ENCODE peak calls at places on chromosomes 4 and X, in four cellular contexts. F, D, A and Y are unnamed samples.

GRCh38 chrX:109199726-109200125 is 282.2 kb downstream of the GUCY2F start:
- DNase-seq in D (no peak), F (no peak), A (no peak), Y (no peak)

GRCh38 chr4:117447925-117448324 is 362.5 kb upstream of the TRAM1L1 start:
- DNase-seq in F (no peak), D (peak), A (no peak), Y (no peak)

GRCh38 chr4:3399277-3400194 is 42.2 kb upstream of the HGFAC start:
- DNase-seq in D (peak), A (peak), F (no peak), Y (no peak)

GRCh38 chr4:98903561-98903960 is 25.4 kb downstream of the EIF4E start:
- DNase-seq in A (no peak), D (no peak), F (no peak), Y (no peak)

GRCh38 chrX:69066966-69067525 is 98.2 kb downstream of the PJA1 start:
- DNase-seq in A (no peak), F (peak), D (no peak), Y (no peak)

GRCh38 chrX:136467321-136467720 is 20.4 kb upstream of the BRS3 start:
- DNase-seq in F (no peak), D (no peak), A (no peak), Y (no peak)

GRCh38 chr4:169159614-169160013 is 111.1 kb downstream of the SH3RF1 start:
- DNase-seq in A (no peak), D (no peak), F (peak), Y (no peak)

GRCh38 chr4:155478336-155478825 is 101.6 kb upstream of the MAP9 start:
- DNase-seq in A (no peak), F (peak), D (no peak), Y (no peak)

GRCh38 chr4:125115476-125115875 is 199.3 kb upstream of the FAT4 start:
- DNase-seq in A (no peak), F (peak), D (no peak), Y (no peak)

GRCh38 chr4:89939994-89940393 is 45.3 kb downstream of the MMRN1 start:
- DNase-seq in D (no peak), A (no peak), F (no peak), Y (peak)

GRCh38 chrX:96576358-96576757 is 108.3 kb upstream of the DIAPH2 start:
- DNase-seq in F (peak), D (no peak), A (no peak), Y (no peak)

GRCh38 chr4:136319789-136320470 is 1212.4 kb downstream of the PCDH18 start:
- DNase-seq in F (peak), D (no peak), A (peak), Y (no peak)

GRCh38 chr4:16883816-16884215 is 14.6 kb downstream of the LDB2 start:
- DNase-seq in F (no peak), D (no peak), A (no peak), Y (no peak)
- TF ChIP-seq POLR2A in F (no peak), D (no peak), A (no peak), Y (no peak)

DNA sequence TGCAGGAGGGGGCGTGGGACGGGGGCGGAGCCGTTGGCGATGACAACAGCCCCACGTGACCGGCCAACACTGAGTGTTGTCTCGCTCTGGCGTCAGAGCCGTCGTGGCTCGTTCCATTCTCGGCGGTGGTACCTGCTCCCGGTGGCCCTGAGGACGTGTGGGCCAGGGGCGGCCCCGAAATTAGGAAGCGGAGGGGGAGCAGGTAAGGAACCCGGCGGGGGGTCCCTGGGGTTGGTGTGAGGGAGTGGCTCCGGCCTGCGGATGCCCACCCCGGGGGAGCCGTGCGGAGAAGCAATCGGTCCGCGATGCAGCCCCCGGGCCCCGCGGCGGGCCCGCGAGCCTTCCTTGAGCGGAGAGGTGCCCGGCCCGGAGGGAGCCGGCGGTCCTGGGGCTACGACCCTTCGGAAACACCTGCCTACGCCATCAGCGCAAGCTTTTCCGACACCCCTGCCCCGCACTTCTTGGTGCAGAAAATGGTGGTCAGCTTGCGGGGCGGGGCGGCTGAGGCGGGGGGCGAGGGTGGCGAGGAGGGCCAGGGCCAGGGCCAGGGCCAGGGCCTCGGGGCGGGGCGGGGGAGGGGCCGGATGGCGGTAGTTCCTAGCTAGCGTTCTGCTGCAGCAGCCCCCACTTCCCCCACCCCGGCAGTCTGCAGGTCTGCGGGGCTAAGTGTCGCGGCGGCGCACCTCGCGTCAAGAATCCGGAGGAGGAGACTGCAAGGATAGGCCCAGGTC is at the start of gene BEX4:
- DNase-seq in D (peak), F (peak), A (peak), Y (peak)
- TF ChIP-seq POLR2A in D (peak), F (no peak), A (no peak), Y (peak)

GRCh38 chrX:16517206-16517605 is 132.8 kb upstream of the S100G start:
- DNase-seq in D (no peak), A (no peak), F (peak), Y (no peak)
- TF ChIP-seq POLR2A in D (no peak), A (no peak), F (no peak), Y (no peak)

GRCh38 chr4:176195184-176195978 is at the start of gene SPATA4:
- DNase-seq in F (peak), D (peak), A (peak), Y (peak)
- TF ChIP-seq POLR2A in F (peak), D (peak), A (peak), Y (peak)

DNA sequence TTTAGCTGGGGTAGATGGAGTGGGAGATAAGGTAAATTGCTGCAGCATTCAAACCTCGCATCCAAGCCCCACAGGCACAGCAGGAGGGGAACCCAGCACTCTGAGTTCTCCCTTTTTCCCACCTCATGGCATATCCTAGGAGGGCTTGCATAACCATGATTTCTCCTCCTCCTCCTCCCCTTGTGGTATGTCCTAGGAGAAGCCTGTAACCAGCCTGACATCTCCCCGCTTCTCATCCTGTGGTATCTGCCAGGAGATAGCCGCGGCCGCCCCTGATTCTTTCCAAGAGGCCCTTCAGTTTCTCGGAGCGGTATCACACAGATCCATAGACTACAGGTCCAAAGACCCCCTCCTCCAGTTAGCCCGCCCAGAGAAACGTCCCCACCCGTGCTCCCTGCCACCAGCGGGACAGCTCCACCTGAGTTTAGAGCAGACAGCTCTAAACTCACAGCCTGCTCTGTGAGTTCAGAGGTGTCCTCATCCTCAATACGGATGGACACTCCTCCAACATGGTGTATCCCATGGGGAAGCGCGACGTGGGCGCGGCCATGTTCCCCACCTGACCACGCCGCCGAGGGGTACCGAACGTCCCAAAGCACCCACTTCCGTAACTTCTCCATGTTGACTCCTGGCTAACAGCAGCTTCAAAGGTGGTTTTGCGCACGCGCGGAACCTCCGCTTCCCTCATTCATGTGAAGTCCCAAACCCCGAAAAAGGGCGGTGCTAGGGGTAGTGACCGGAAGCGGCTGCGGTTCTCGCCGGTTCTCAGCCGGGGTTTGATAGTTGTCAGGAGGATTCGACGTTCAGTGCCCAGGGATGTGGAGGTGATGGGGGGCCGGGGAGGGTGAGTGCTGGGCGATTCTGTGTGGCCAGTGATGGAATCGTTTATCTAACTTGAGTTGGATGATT is at the start of gene ZNF81:
- DNase-seq in A (peak), D (peak), F (peak), Y (peak)
- TF ChIP-seq POLR2A in A (no peak), D (peak), F (peak), Y (peak)